ENCODE peak calls at places on chromosomes 7 and 10, in seven cellular contexts. K, S, W, T, C, M and G are unnamed samples.

GRCh38 chr7:116630932-116631449 is 41.0 kb upstream of the MET start:
- DNase-seq in W (peak; percentile 82), T (peak; percentile 42), C (no peak), S (peak; percentile 80), M (peak; percentile 95), K (no peak), G (peak; percentile 23)

GRCh38 chr10:133257489-133258065 is 19.1 kb downstream of the ADAM8 start:
- DNase-seq in M (peak; percentile 13), T (peak; percentile 79), C (peak; percentile 79), W (no peak), K (no peak), S (peak; percentile 48), G (peak; percentile 73)

GRCh38 chr7:26143298-26144044 is 8.5 kb upstream of the NFE2L3 start:
- DNase-seq in M (no peak), S (peak; percentile 55), C (no peak), W (peak; percentile 42), K (no peak), T (no peak), G (no peak)

GRCh38 chr10:130576427-130576826 is 440.2 kb downstream of the GLRX3 start:
- DNase-seq in C (no peak), S (no peak), W (no peak), M (no peak), K (no peak), T (peak; percentile 8), G (no peak)

GRCh38 chr10:24822557-24822956 is 98.9 kb upstream of the ARHGAP21 start:
- DNase-seq in T (no peak), K (no peak), W (no peak), C (no peak), M (no peak), S (no peak), G (no peak)

GRCh38 chr7:156490021-156490800 is 150.4 kb upstream of the RNF32 start:
- DNase-seq in M (no peak), S (no peak), K (no peak), T (no peak), C (no peak), W (no peak), G (no peak)

GRCh38 chr7:44767912-44768662 is 19.4 kb downstream of the ZMIZ2 start:
- DNase-seq in K (no peak), M (no peak), S (peak; percentile 55), C (no peak), W (peak; percentile 77), T (no peak), G (no peak)

GRCh38 chr10:46536171-46536570 is 20.3 kb downstream of the GPRIN2 start:
- DNase-seq in W (no peak), C (no peak), K (no peak), T (no peak), S (no peak), M (no peak), G (no peak)

GRCh38 chr7:2118056-2118455 is 114.7 kb downstream of the MAD1L1 start:
- DNase-seq in W (no peak), S (no peak), C (no peak), K (no peak), M (no peak), T (no peak), G (no peak)

GRCh38 chr7:68807681-68808080 is 790.6 kb upstream of the AUTS2 start:
- DNase-seq in W (no peak), M (no peak), S (no peak), T (no peak), K (no peak), C (no peak), G (no peak)

GRCh38 chr10:46216836-46217748 is 69.7 kb upstream of the ANTXRL start:
- DNase-seq in M (no peak), K (no peak), C (peak; percentile 44), T (peak; percentile 19), W (no peak), S (no peak), G (no peak)

GRCh38 chr7:48171190-48171589 is at the start of gene ABCA13:
- DNase-seq in M (no peak), S (no peak), C (no peak), W (peak; percentile 43), K (no peak), T (no peak), G (no peak)

GRCh38 chr7:146702898-146703297 is 586.3 kb downstream of the CNTNAP2 start:
- DNase-seq in M (no peak), T (no peak), C (no peak), W (no peak), S (no peak), K (no peak), G (no peak)

GRCh38 chr10:69070951-69071350 is 17.0 kb upstream of the SRGN start:
- DNase-seq in K (no peak), S (no peak), C (no peak), W (no peak), M (no peak), T (no peak), G (no peak)

GRCh38 chr7:27139335-27140107 is 4.0 kb downstream of the HOXA5 start:
- DNase-seq in M (no peak), C (peak; percentile 72), K (no peak), T (peak; percentile 65), S (peak; percentile 25), W (no peak), G (no peak)

GRCh38 chr10:100487529-100487928 is 24.7 kb downstream of the WNT8B start:
- DNase-seq in M (no peak), K (no peak), T (no peak), C (no peak), W (no peak), S (no peak), G (no peak)

GRCh38 chr10:88803641-88804040 is 1.1 kb downstream of the LIPM start:
- DNase-seq in W (no peak), C (no peak), M (peak; percentile 10), S (no peak), T (no peak), K (no peak), G (no peak)

GRCh38 chr10:68333058-68333395 is 299 bp upstream of the PBLD start:
- DNase-seq in S (no peak), C (no peak), W (peak; percentile 56), K (no peak), M (no peak), T (no peak), G (no peak)

GRCh38 chr7:39504963-39505362 is 61.2 kb upstream of the YAE1 start:
- DNase-seq in C (no peak), W (peak; percentile 40), T (no peak), S (peak; percentile 26), M (peak; percentile 43), K (no peak), G (no peak)

GRCh38 chr10:77606751-77607150 is 30.9 kb downstream of the KCNMA1 start:
- DNase-seq in T (no peak), K (no peak), W (no peak), S (no peak), M (peak; percentile 86), C (no peak), G (peak; percentile 18)

GRCh38 chr10:42802889-42803288 is 20.3 kb downstream of the BMS1 start:
- DNase-seq in S (no peak), K (no peak), W (no peak), T (no peak), M (no peak), C (no peak), G (no peak)

GRCh38 chr10:26567349-26567721 is 129.2 kb downstream of the APBB1IP start:
- DNase-seq in W (no peak), T (no peak), M (no peak), S (no peak), K (no peak), C (no peak), G (peak; percentile 37)

GRCh38 chr7:22173884-22174573 is 182.9 kb downstream of the RAPGEF5 start:
- DNase-seq in T (no peak), S (no peak), C (no peak), K (no peak), M (no peak), W (no peak), G (peak; percentile 57)

DNA sequence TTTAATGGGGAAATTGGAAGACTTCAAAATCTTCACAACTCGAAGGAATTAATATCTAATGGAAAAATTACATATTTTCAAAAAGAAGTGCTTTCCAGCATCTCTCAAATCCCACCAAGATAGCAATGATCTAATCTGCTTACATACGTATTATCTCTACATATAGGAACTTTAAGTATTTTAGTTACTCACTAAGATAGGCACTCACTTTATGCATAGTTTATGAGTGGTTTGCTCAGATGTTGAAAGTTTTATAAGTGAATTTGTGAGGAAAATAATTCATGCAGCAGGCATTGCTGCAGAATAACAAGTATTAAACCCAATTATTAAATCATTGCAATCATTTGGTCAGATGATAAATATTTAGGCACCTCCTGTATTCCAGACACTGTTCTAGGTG is 2.3 kb upstream of the CYTH3 start:
- DNase-seq in W (peak; percentile 62), C (no peak), M (no peak), T (no peak), S (no peak), K (no peak), G (no peak)
- H3K23ac ChIP-seq in W (no peak overlapping the region), C (no peak overlapping the region), M (no peak overlapping the region), T (no peak overlapping the region), S (no peak overlapping the region), K (no peak overlapping the region), G (no peak overlapping the region)

GRCh38 chr7:113959910-113960309 is 41.1 kb upstream of the PPP1R3A start:
- DNase-seq in C (no peak), T (no peak), M (no peak), W (no peak), S (no peak), K (no peak), G (no peak)
- H3K18ac ChIP-seq in C (no peak overlapping the region), T (no peak overlapping the region), M (no peak overlapping the region), W (no peak overlapping the region), S (no peak overlapping the region), K (no peak overlapping the region), G (no peak overlapping the region)

GRCh38 chr7:157690833-157691382 is 354.1 kb downstream of the DNAJB6 start:
- DNase-seq in S (peak; percentile 42), M (no peak), C (peak; percentile 63), K (peak; percentile 92), W (no peak), T (peak; percentile 93), G (peak; percentile 94)
- H2BK5ac ChIP-seq in S (no peak overlapping the region), M (no peak overlapping the region), C (no peak overlapping the region), K (peak overlapping the region; percentile 99), W (no peak overlapping the region), T (no peak overlapping the region), G (no peak overlapping the region)

GRCh38 chr10:74394416-74394969 is 243.5 kb downstream of the ADK start:
- DNase-seq in K (no peak), S (no peak), T (no peak), C (no peak), M (no peak), W (peak; percentile 79), G (no peak)

GRCh38 chr10:74388801-74389200 is 237.8 kb downstream of the ADK start:
- DNase-seq in M (no peak), T (no peak), K (no peak), W (no peak), C (no peak), S (no peak), G (no peak)

GRCh38 chr10:74391786-74392185 is 240.8 kb downstream of the ADK start:
- DNase-seq in C (no peak), M (no peak), S (no peak), T (no peak), W (no peak), K (no peak), G (no peak)
- H3K23ac ChIP-seq in C (no peak overlapping the region), M (no peak overlapping the region), S (no peak overlapping the region), T (no peak overlapping the region), W (no peak overlapping the region), K (no peak overlapping the region), G (no peak overlapping the region)